ENCODE peak calls at places on chromosome 18, in ten cellular contexts. E, B, D, I, Q, M, V, O, J and L are unnamed samples.

GRCh38 chr18:79750980-79751571 is 46.7 kb upstream of the KCNG2 start:
- DNase-seq in E (no peak), B (no peak), D (no peak), I (no peak), Q (no peak), M (no peak), V (no peak), O (no peak), J (no peak), L (no peak)

GRCh38 chr18:32889620-32890593 is 117.1 kb upstream of the KLHL14 start:
- DNase-seq in E (no peak), B (no peak), D (no peak), I (no peak), Q (no peak), M (no peak), V (no peak), O (no peak), J (no peak), L (no peak)

GRCh38 chr18:40473221-40473620 is 1481.8 kb upstream of the PIK3C3 start:
- DNase-seq in E (no peak), B (no peak), D (no peak), I (no peak), Q (no peak), M (no peak), V (no peak), O (no peak), J (no peak), L (no peak)

GRCh38 chr18:25503567-25504081 is 151.7 kb upstream of the ZNF521 start:
- DNase-seq in E (no peak), B (no peak), D (no peak), I (peak), Q (peak), M (peak), V (peak), O (peak), J (peak), L (no peak)

GRCh38 chr18:68104036-68104435 is 587.5 kb upstream of the DSEL start:
- DNase-seq in E (no peak), B (no peak), D (no peak), I (peak), Q (no peak), M (peak), V (no peak), O (no peak), J (no peak), L (no peak)

GRCh38 chr18:56977771-56978170 is 169.1 kb upstream of the BOD1L2 start:
- DNase-seq in E (no peak), B (no peak), D (no peak), I (no peak), Q (no peak), M (no peak), V (no peak), O (no peak), J (no peak), L (no peak)

GRCh38 chr18:10235553-10235952 is 218.9 kb upstream of the APCDD1 start:
- DNase-seq in E (no peak), B (no peak), D (no peak), I (no peak), Q (no peak), M (no peak), V (no peak), O (no peak), J (no peak), L (no peak)

GRCh38 chr18:32804126-32804888 is 31.5 kb upstream of the KLHL14 start:
- DNase-seq in E (no peak), B (no peak), D (no peak), I (no peak), Q (no peak), M (no peak), V (no peak), O (no peak), J (no peak), L (no peak)

GRCh38 chr18:31825772-31826171 is 65.1 kb upstream of the SLC25A52 start:
- DNase-seq in E (no peak), B (no peak), D (no peak), I (no peak), Q (no peak), M (no peak), V (no peak), O (no peak), J (no peak), L (no peak)

GRCh38 chr18:29693334-29693733 is 1349.2 kb downstream of the DSC3 start:
- DNase-seq in E (no peak), B (no peak), D (no peak), I (no peak), Q (no peak), M (no peak), V (no peak), O (no peak), J (no peak), L (no peak)

GRCh38 chr18:69088971-69089370 is 291.1 kb downstream of the CCDC102B start:
- DNase-seq in E (no peak), B (no peak), D (no peak), I (no peak), Q (no peak), M (no peak), V (no peak), O (no peak), J (no peak), L (no peak)

GRCh38 chr18:70431203-70431624 is 142.4 kb downstream of the SOCS6 start:
- DNase-seq in E (no peak), B (no peak), D (no peak), I (peak), Q (no peak), M (no peak), V (no peak), O (no peak), J (no peak), L (no peak)

GRCh38 chr18:12015697-12016062 is 34.4 kb downstream of the IMPA2 start:
- DNase-seq in E (no peak), B (no peak), D (no peak), I (peak), Q (no peak), M (peak), V (peak), O (peak), J (no peak), L (no peak)

GRCh38 chr18:48024891-48025660 is 94.6 kb upstream of the SMAD2 start:
- DNase-seq in E (no peak), B (no peak), D (no peak), I (no peak), Q (no peak), M (no peak), V (no peak), O (no peak), J (no peak), L (no peak)

GRCh38 chr18:1053654-1054315 is 149.1 kb downstream of the ADCYAP1 start:
- DNase-seq in E (no peak), B (no peak), D (no peak), I (no peak), Q (no peak), M (no peak), V (no peak), O (no peak), J (no peak), L (no peak)

GRCh38 chr18:63342206-63342605 is 22.6 kb upstream of the BCL2 start:
- DNase-seq in E (no peak), B (peak), D (no peak), I (peak), Q (peak), M (peak), V (peak), O (peak), J (no peak), L (no peak)

GRCh38 chr18:32771871-32772499 is 838 bp downstream of the KLHL14 start:
- DNase-seq in E (no peak), B (peak), D (no peak), I (no peak), Q (no peak), M (no peak), V (peak), O (peak), J (peak), L (no peak)

GRCh38 chr18:58496937-58497336 is 132.0 kb downstream of the ALPK2 start:
- DNase-seq in E (no peak), B (no peak), D (no peak), I (no peak), Q (no peak), M (peak), V (peak), O (peak), J (peak), L (no peak)

GRCh38 chr18:68679531-68679930 is 35.4 kb downstream of the TMX3 start:
- DNase-seq in E (no peak), B (no peak), D (no peak), I (peak), Q (peak), M (no peak), V (no peak), O (no peak), J (no peak), L (no peak)

GRCh38 chr18:6482198-6482977 is 67.7 kb upstream of the L3MBTL4 start:
- DNase-seq in E (no peak), B (peak), D (no peak), I (peak), Q (no peak), M (peak), V (peak), O (peak), J (no peak), L (no peak)

GRCh38 chr18:11953113-11953512 is 28.2 kb upstream of the IMPA2 start:
- DNase-seq in E (no peak), B (no peak), D (no peak), I (no peak), Q (no peak), M (no peak), V (no peak), O (no peak), J (no peak), L (no peak)

GRCh38 chr18:55396979-55397378 is 191.0 kb downstream of the TCF4 start:
- DNase-seq in E (no peak), B (no peak), D (no peak), I (no peak), Q (no peak), M (no peak), V (no peak), O (no peak), J (no peak), L (no peak)

GRCh38 chr18:46360841-46361240 is 256.7 kb downstream of the HAUS1 start:
- DNase-seq in E (no peak), B (no peak), D (no peak), I (no peak), Q (peak), M (no peak), V (no peak), O (no peak), J (no peak), L (no peak)

GRCh38 chr18:39795350-39795749 is 2159.7 kb upstream of the PIK3C3 start:
- DNase-seq in E (no peak), B (no peak), D (no peak), I (no peak), Q (no peak), M (no peak), V (no peak), O (no peak), J (no peak), L (no peak)

GRCh38 chr18:59211629-59212028 is 8.3 kb upstream of the GRP start:
- DNase-seq in E (no peak), B (no peak), D (no peak), I (no peak), Q (no peak), M (no peak), V (no peak), O (no peak), J (no peak), L (no peak)

GRCh38 chr18:8959551-8960135 is 142.9 kb upstream of the NDUFV2 start:
- DNase-seq in E (no peak), B (no peak), D (no peak), I (no peak), Q (peak), M (no peak), V (no peak), O (no peak), J (no peak), L (no peak)